ENCODE peak calls at places on chromosomes 16 and 17, in five cellular contexts. C is CD8-positive, alpha-beta T cell; F is sigmoid colon; G is uterus; A is IMR-90. R is an unnamed sample.

GRCh38 chr16:79209308-79209707 is 391.2 kb downstream of the MAF start:
- DNase-seq in C (no peak), F (no peak), G (no peak), A (no peak), R (no peak)

GRCh38 chr16:14302399-14303181 is 231.5 kb downstream of the MRTFB start:
- DNase-seq in C (no peak), F (no peak), G (peak), A (no peak), R (peak)

GRCh38 chr16:52271088-52271487 is 275.9 kb downstream of the TOX3 start:
- DNase-seq in C (no peak), F (no peak), G (no peak), A (no peak), R (no peak)

GRCh38 chr16:87149051-87149450 is 168.1 kb downstream of the C16orf95 start:
- DNase-seq in C (no peak), F (no peak), G (no peak), A (peak), R (no peak)

GRCh38 chr16:8867483-8868271 is 1.1 kb downstream of the CARHSP1 start:
- DNase-seq in C (no peak), F (peak), G (peak), A (no peak), R (no peak)

GRCh38 chr17:56835259-56835575 is 1.3 kb downstream of the DGKE start:
- DNase-seq in C (no peak), F (no peak), G (no peak), A (peak), R (no peak)

GRCh38 chr17:64472564-64472963 is 23.6 kb downstream of the MILR1 start:
- DNase-seq in C (no peak), F (no peak), G (no peak), A (no peak), R (no peak)

GRCh38 chr17:5770556-5771270 is 186.4 kb upstream of the NLRP1 start:
- DNase-seq in C (no peak), F (no peak), G (no peak), A (no peak), R (no peak)

GRCh38 chr16:27365142-27366089 is 36.6 kb upstream of the IL21R start:
- DNase-seq in C (no peak), F (no peak), G (no peak), A (peak), R (no peak)

GRCh38 chr17:12277827-12278226 is 257.1 kb downstream of the MAP2K4 start:
- DNase-seq in C (no peak), F (no peak), G (no peak), A (no peak), R (no peak)

GRCh38 chr16:10949424-10949970 is 5.1 kb downstream of the CLEC16A start:
- DNase-seq in C (no peak), F (no peak), G (no peak), A (no peak), R (no peak)

GRCh38 chr16:49755291-49755611 is 100.7 kb downstream of the ZNF423 start:
- DNase-seq in C (no peak), F (no peak), G (peak), A (peak), R (peak)

GRCh38 chr17:68701046-68701445 is 99.9 kb upstream of the FAM20A start:
- DNase-seq in C (no peak), F (no peak), G (no peak), A (peak), R (no peak)

GRCh38 chr16:57265850-57266530 is 18.5 kb downstream of the PLLP start:
- DNase-seq in C (no peak), F (no peak), G (no peak), A (no peak), R (no peak)

GRCh38 chr16:2532494-2533141 is 1.4 kb upstream of the CEMP1 start:
- DNase-seq in C (peak), F (peak), G (peak), A (peak), R (no peak)

GRCh38 chr17:42608692-42609181 is 437 bp downstream of the RETREG3 start:
- DNase-seq in C (no peak), F (no peak), G (no peak), A (no peak), R (no peak)

GRCh38 chr17:43814714-43815113 is 18.2 kb downstream of the MPP3 start:
- DNase-seq in C (no peak), F (no peak), G (no peak), A (peak), R (no peak)

GRCh38 chr16:56382901-56383355 is 42.4 kb downstream of the AMFR start:
- DNase-seq in C (no peak), F (no peak), G (no peak), A (peak), R (no peak)

GRCh38 chr17:37570527-37571093 is 38.6 kb downstream of the SYNRG start:
- DNase-seq in C (no peak), F (no peak), G (no peak), A (peak), R (peak)

GRCh38 chr16:30567160-30567990 is 4.1 kb downstream of the ZNF688 start:
- DNase-seq in C (no peak), F (no peak), G (no peak), A (peak), R (no peak)

GRCh38 chr17:46772879-46773620 is 45.4 kb downstream of the WNT3 start:
- DNase-seq in C (no peak), F (peak), G (no peak), A (no peak), R (no peak)

GRCh38 chr16:28596115-28596630 is 677 bp downstream of the SULT1A2 start:
- DNase-seq in C (no peak), F (no peak), G (no peak), A (no peak), R (no peak)

GRCh38 chr17:527247-527646 is 174.6 kb upstream of the RPH3AL start:
- DNase-seq in C (no peak), F (no peak), G (no peak), A (no peak), R (no peak)

GRCh38 chr16:5323284-5323683 is 225.7 kb upstream of the EEF2KMT start:
- DNase-seq in C (no peak), F (no peak), G (no peak), A (no peak), R (no peak)

GRCh38 chr17:77098884-77099545 is 41.8 kb upstream of the SEC14L1 start:
- DNase-seq in C (no peak), F (peak), G (peak), A (peak), R (no peak)

GRCh38 chr17:78137392-78138203 is 7.0 kb downstream of the TMC8 start:
- DNase-seq in C (no peak), F (no peak), G (no peak), A (no peak), R (no peak)

GRCh38 chr17:57090560-57091185 is 5.6 kb downstream of the AKAP1 start:
- DNase-seq in C (no peak), F (no peak), G (no peak), A (peak), R (no peak)

GRCh38 chr17:6177941-6178694 is 107.9 kb downstream of the WSCD1 start:
- DNase-seq in C (no peak), F (no peak), G (no peak), A (no peak), R (no peak)

GRCh38 chr17:37438141-37438540 is 31.5 kb downstream of the TADA2A start:
- DNase-seq in C (no peak), F (no peak), G (no peak), A (no peak), R (no peak)

GRCh38 chr16:67282447-67282805 is 3.1 kb downstream of the PLEKHG4 start:
- DNase-seq in C (no peak), F (no peak), G (no peak), A (no peak), R (no peak)

GRCh38 chr17:33776903-33777302 is 478.2 kb upstream of the CCL2 start:
- DNase-seq in C (no peak), F (no peak), G (no peak), A (no peak), R (no peak)

GRCh38 chr16:67294927-67295326 is 15.6 kb downstream of the PLEKHG4 start:
- DNase-seq in C (no peak), F (no peak), G (no peak), A (peak), R (no peak)

GRCh38 chr16:46896314-46896968 is 12.3 kb downstream of the GPT2 start:
- DNase-seq in C (no peak), F (no peak), G (no peak), A (peak), R (no peak)

GRCh38 chr17:4509402-4509801 is 10.7 kb downstream of the SPNS2 start:
- DNase-seq in C (no peak), F (peak), G (no peak), A (no peak), R (no peak)

GRCh38 chr17:69819316-69820087 is 255.5 kb upstream of the KCNJ16 start:
- DNase-seq in C (no peak), F (no peak), G (no peak), A (peak), R (no peak)

GRCh38 chr16:89031715-89032659 is 55.0 kb upstream of the CBFA2T3 start:
- DNase-seq in C (peak), F (no peak), G (no peak), A (no peak), R (no peak)

GRCh38 chr16:89323120-89323960 is 105.8 kb downstream of the ZNF778 start:
- DNase-seq in C (no peak), F (peak), G (no peak), A (no peak), R (no peak)

GRCh38 chr16:16093625-16094332 is 129.5 kb downstream of the ABCC6 start:
- DNase-seq in C (no peak), F (no peak), G (no peak), A (no peak), R (no peak)

GRCh38 chr17:52158450-52159042 is at the start of gene CA10:
- DNase-seq in C (no peak), F (no peak), G (no peak), A (no peak), R (peak)
- TF ChIP-seq CTCF in C (no peak), F (no peak), G (no peak), A (no peak), R (no peak)

GRCh38 chr17:50601789-50602375 is 32.8 kb upstream of the ABCC3 start:
- DNase-seq in C (no peak), F (no peak), G (no peak), A (no peak), R (no peak)

GRCh38 chr17:50605434-50605833 is 29.2 kb upstream of the ABCC3 start:
- DNase-seq in C (no peak), F (no peak), G (no peak), A (no peak), R (no peak)

GRCh38 chr17:50602514-50603235 is 32.0 kb upstream of the ABCC3 start:
- DNase-seq in C (no peak), F (no peak), G (no peak), A (no peak), R (no peak)

GRCh38 chr17:50604470-50604869 is 30.2 kb upstream of the ABCC3 start:
- DNase-seq in C (no peak), F (peak), G (peak), A (peak), R (peak)

GRCh38 chr17:50603340-50603739 is 31.3 kb upstream of the ABCC3 start:
- DNase-seq in C (no peak), F (no peak), G (no peak), A (no peak), R (peak)
- TF ChIP-seq CTCF in C (peak), F (no peak), G (no peak), A (no peak), R (no peak)

DNA sequence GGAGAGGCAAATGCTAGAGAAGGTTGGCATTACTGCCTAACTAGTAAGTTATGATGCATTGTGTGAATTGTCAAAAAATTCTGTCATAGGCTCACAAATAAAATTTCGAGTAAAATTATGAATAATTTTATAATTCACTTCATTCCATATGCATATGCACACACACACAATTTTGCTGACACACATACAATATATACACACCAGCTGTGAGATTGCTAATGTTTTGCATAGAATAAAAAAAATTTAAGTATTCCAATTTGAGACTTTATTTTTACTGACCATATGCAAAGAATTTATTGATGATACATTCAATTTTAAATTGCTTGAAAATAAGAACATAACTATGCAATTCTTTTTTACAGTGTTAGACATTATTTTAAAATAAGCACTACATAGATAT is 6.8 kb upstream of the TMEM100 start:
- DNase-seq in C (no peak), F (no peak), G (no peak), A (no peak), R (no peak)
- TF ChIP-seq CTCF in C (no peak), F (no peak), G (no peak), A (no peak), R (no peak)

GRCh38 chr17:7856840-7857723 is at the start of gene NAA38:
- DNase-seq in C (peak), F (peak), G (peak), A (peak), R (peak)
- TF ChIP-seq CTCF in C (no peak), F (no peak), G (peak), A (peak), R (no peak)